ENCODE peak calls at places on chromosomes 12 and 14, in six cellular contexts. Y is endodermal cell, C is mesendoderm, D is cardiac muscle cell, F is A549, H is heart right ventricle. I is an unnamed sample.

GRCh38 chr14:89000007-89000942 is 175.8 kb downstream of the TTC8 start:
- DNase-seq in Y (peak; percentile 73), F (peak; percentile 81), H (no peak), D (no peak), C (peak; percentile 89), I (peak; percentile 99)

GRCh38 chr12:79555006-79555925 is 135.5 kb downstream of the PAWR start:
- DNase-seq in D (peak; percentile 32), F (no peak), H (peak; percentile 15), Y (no peak), C (peak; percentile 28), I (no peak)

GRCh38 chr14:97120204-97121120 is 323.3 kb downstream of the VRK1 start:
- DNase-seq in D (no peak), C (peak; percentile 3), H (no peak), F (no peak), Y (no peak), I (no peak)

GRCh38 chr14:84826349-84826748 is 703.6 kb upstream of the FLRT2 start:
- DNase-seq in Y (no peak), H (no peak), D (no peak), C (no peak), F (no peak), I (no peak)

GRCh38 chr12:14422516-14423230 is 57.2 kb downstream of the ATF7IP start:
- DNase-seq in Y (no peak), D (no peak), H (no peak), F (no peak), C (no peak), I (no peak)

GRCh38 chr12:15861404-15861803 is 20.8 kb upstream of the STRAP start:
- DNase-seq in Y (no peak), C (no peak), H (no peak), F (no peak), D (no peak), I (no peak)

GRCh38 chr12:2998789-2999264 is 39.6 kb downstream of the TEAD4 start:
- DNase-seq in H (peak; percentile 83), Y (peak; percentile 91), D (peak; percentile 83), F (no peak), C (peak; percentile 79), I (no peak)

GRCh38 chr12:56387152-56387551 is 24.5 kb upstream of the APOF start:
- DNase-seq in H (no peak), C (peak; percentile 48), Y (peak; percentile 68), F (no peak), D (no peak), I (no peak)

GRCh38 chr12:95553202-95553943 is 2.1 kb upstream of the USP44 start:
- DNase-seq in C (no peak), D (no peak), F (no peak), H (no peak), Y (no peak), I (no peak)

GRCh38 chr14:24900281-24900868 is 149.6 kb downstream of the STXBP6 start:
- DNase-seq in C (no peak), H (no peak), F (no peak), D (no peak), Y (no peak), I (peak; percentile 58)
- H3K4me3 ChIP-seq in C (no peak overlapping the region), H (no peak overlapping the region), F (no peak overlapping the region), D (no peak overlapping the region), Y (no peak overlapping the region), I (peak overlapping the region; percentile 6)

GRCh38 chr12:119338593-119339363 is 4.2 kb downstream of the CCDC60 start:
- DNase-seq in D (no peak), Y (peak; percentile 60), H (no peak), C (peak; percentile 68), F (no peak), I (no peak)
- H3K4me3 ChIP-seq in D (no peak overlapping the region), Y (peak overlapping the region; percentile 69), H (no peak overlapping the region), C (no peak overlapping the region), F (no peak overlapping the region), I (no peak overlapping the region)

DNA sequence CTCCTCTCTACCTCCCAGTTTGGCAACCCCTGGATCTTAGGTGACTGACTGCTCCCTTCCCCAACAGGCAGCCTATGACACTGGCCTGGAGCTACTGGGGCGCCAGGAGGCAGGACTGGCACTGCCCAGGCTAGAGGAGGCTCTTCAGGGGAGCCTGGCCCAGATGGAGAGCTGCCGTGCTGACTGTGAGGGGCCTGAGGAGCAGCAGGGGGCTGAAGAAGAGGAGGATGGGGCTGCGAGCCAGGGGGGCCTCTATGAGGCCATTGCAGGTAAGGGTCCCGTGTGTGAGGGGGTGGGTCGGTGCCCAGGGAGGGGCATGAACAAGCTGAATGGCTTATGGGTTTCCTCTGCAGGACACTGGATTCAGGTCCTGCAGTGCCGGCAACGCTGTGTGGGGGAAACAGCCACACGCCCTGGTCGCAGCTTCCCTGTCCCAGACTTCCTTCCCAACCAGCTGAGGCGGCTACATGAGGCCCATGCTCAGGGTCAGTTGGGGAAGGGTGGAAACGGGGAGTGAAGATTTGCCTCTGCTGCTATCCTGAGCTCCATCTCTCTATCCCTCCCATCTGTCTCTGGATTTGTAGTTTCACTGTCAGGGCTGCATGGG is 2.2 kb downstream of the P3H3 start:
- DNase-seq in H (no peak), D (no peak), Y (no peak), C (no peak), F (no peak), I (no peak)
- H3K4me3 ChIP-seq in H (no peak overlapping the region), D (no peak overlapping the region), Y (no peak overlapping the region), C (no peak overlapping the region), F (no peak overlapping the region), I (peak overlapping the region; percentile 99)

GRCh38 chr12:112978163-112979081 is at the start of gene OAS2:
- DNase-seq in Y (peak; percentile 66), D (peak; percentile 3), F (no peak), C (no peak), H (peak; percentile 78), I (peak; percentile 15)
- H3K4me3 ChIP-seq in Y (no peak within 1 kb of the TSS), D (no peak within 1 kb of the TSS), F (no peak within 1 kb of the TSS), C (no peak within 1 kb of the TSS), H (peak within 1 kb of the TSS; percentile 61), I (peak within 1 kb of the TSS; percentile 25)

DNA sequence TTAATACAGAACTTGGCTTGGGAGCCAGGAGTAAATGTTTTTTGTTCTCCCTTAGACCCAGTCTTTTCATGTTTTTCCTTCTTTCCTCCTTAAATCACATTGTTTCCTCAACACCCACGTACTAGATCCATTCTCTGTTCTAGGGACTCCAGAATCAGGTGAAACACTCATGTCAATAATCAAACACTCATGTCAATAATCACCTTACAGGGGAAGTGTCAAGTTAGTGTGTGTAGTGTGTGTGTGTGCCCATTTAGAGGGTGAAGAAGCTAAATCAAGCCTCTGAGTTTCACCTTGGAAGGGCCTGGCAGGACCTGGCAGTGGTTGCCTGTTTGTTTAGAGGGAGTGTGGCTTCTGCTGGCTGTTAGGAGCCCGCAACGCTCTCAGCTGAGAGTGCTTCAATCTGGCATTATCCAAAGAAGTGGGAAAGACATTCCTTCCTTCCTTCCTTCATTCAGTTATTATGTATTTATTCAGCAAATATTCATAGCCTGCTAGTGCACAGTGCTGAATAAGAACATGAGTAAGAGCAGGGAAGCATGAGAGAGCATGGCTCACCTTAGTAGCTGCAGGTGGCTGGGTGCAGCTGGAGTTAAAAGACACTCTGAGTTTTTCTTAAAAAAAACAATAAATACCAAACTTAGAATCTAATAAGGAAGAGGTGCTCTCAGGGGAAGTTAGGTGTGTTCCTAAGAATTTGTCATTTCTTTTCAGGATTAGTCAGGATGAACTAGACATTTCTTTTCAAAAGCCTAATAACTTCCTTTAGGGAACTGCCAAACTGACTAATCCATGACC is 17.6 kb upstream of the EID3 start:
- DNase-seq in Y (peak; percentile 68), D (no peak), C (peak; percentile 31), H (no peak), F (no peak), I (no peak)
- H3K4me3 ChIP-seq in Y (peak overlapping the region; percentile 98), D (peak overlapping the region; percentile 43), C (no peak overlapping the region), H (peak overlapping the region; percentile 63), F (peak overlapping the region; percentile 68), I (peak overlapping the region; percentile 68)

DNA sequence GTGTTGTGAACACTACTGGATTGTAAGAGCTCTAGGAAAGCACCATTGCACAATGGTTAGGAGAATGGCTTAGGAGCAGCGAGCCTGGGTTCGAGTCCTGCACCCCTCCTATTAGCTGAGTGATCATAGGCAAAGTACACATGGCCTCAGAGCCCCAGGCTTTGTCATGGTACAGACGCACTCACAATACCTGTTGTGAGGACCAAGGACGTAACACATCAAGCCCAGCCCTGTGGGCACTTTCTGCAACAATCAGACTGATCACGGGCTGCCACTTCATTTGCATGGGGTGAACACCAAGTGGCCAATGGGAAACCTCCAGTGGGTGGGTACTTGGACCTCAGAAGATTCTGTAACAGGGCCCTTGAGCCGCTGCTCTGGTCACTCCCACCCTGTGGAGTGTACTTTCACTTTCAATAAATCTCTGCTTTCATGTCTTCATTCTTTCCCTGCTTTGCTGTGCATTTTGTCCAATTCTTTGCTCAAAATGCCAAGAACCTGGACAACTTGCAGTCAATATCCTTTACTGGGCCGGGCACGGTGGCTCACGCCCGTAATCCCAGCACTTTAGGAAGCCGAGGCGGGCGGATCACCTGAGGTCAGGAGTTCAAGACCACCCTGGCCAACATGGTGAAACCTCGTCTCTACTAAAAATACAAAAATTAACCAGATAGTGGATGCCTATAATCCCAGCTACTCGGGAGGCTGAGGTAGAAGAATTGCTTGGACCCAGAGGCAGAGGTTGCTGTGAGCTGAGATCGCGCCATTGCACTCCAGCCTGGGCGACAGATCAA is 28.2 kb downstream of the GLRX5 start:
- DNase-seq in F (no peak), C (no peak), D (peak; percentile 15), Y (peak; percentile 36), H (no peak), I (no peak)
- H3K4me3 ChIP-seq in F (no peak overlapping the region), C (no peak overlapping the region), D (no peak overlapping the region), Y (no peak overlapping the region), H (no peak overlapping the region), I (no peak overlapping the region)

DNA sequence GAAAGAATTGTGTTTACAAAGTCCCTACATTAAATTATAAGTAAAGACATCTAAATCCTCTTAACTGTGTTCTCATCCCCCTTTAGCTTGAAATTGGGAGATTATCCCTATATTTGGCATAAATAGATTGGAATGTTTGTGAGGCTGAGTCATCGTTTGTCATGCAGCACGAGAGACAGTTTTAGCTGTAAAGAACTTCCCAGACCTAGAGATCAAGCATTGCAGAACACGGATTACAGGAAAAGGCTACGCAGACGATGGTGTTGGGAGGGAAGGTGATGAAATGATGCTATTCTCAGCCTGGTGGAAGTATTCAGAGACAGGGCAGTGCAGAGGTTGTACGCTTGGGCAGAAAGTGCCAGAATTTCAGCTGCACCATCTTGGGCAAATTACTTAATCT is 93.8 kb downstream of the PTPRB start:
- DNase-seq in H (peak; percentile 13), F (peak; percentile 25), C (peak; percentile 46), Y (peak; percentile 48), D (peak; percentile 27), I (peak; percentile 79)
- H3K4me3 ChIP-seq in H (no peak overlapping the region), F (no peak overlapping the region), C (no peak overlapping the region), Y (no peak overlapping the region), D (no peak overlapping the region), I (no peak overlapping the region)

DNA sequence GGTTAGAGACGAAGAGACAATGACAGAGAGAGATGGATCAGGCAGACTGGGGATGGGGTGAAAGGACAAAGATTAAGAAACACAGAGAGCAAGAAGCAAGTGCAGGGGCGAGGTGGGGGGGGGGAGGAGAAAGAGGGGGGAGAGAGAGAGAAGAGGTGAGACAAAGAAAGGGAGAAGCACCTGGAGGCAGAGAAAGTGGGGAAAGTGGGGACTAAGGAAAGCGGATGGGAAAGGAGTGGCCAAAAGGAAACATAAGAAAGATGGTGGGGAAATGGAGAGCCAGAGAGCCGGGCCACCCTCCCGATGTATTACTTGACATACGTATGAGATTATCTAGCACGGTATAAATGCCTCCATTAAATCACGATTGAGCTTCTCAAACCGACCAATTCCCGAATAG is 18.5 kb upstream of the TBX3 start:
- DNase-seq in C (no peak), F (no peak), D (no peak), H (no peak), Y (no peak), I (no peak)
- H3K4me3 ChIP-seq in C (no peak overlapping the region), F (no peak overlapping the region), D (no peak overlapping the region), H (no peak overlapping the region), Y (no peak overlapping the region), I (no peak overlapping the region)

DNA sequence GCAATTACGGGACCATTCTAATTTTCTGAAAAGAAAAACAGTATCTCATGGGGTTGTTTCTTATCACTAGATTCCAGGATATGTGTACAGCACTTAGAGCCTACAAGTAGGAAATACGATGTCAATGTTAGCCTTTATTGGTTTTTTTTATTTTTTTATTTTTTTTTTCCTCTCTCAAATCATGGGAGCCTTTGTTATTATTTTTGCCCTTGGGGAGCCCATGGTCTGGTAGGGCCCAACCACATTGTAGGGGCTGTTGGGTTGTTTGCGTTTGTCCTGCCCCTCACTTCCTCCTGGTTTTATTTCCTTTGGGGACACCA is 5.9 kb downstream of the MORN3 start:
- DNase-seq in Y (no peak), H (no peak), F (no peak), C (no peak), D (no peak), I (no peak)
- H3K4me3 ChIP-seq in Y (peak overlapping the region; percentile 79), H (no peak overlapping the region), F (no peak overlapping the region), C (no peak overlapping the region), D (no peak overlapping the region), I (no peak overlapping the region)

I was measured in HFF-Myc.